ENCODE peak calls at places on chromosomes 1 and 21, in eight cellular contexts. One of them, this sample, is unnamed.

GRCh38 chr1:77970192-77970591 is 8.7 kb downstream of the FUBP1 start:
- DNase-seq in activated naive CD4-positive, alpha-beta T cell: no peak
- DNase-seq in AG04450: no peak
- DNase-seq in NAMALWA: no peak
- DNase-seq in stimulated activated CD8-positive, alpha-beta memory T cell treated with anti-CD3 and anti-CD28 coated beads, Interleukin-2, amount 100 ng/mL, for 48 hours: no peak
- DNase-seq in OCI-M1: no peak
- DNase-seq in NCI-H1694 treated with DMSO at 0.1 percent for 48 hours: no peak
- DNase-seq in LHCN-M2: no peak
- DNase-seq in this sample: no peak

GRCh38 chr1:93016171-93016570 is 54.9 kb upstream of the DIPK1A start:
- DNase-seq in stimulated activated CD8-positive, alpha-beta memory T cell treated with anti-CD3 and anti-CD28 coated beads, Interleukin-2, amount 100 ng/mL, for 48 hours: no peak
- DNase-seq in OCI-M1: no peak
- DNase-seq in activated naive CD4-positive, alpha-beta T cell: no peak
- DNase-seq in NAMALWA: no peak
- DNase-seq in NCI-H1694 treated with DMSO at 0.1 percent for 48 hours: no peak
- DNase-seq in LHCN-M2: peak; percentile 10
- DNase-seq in AG04450: no peak
- DNase-seq in this sample: no peak

GRCh38 chr21:25776440-25776839 is 41.7 kb downstream of the GABPA start:
- DNase-seq in NCI-H1694 treated with DMSO at 0.1 percent for 48 hours: no peak
- DNase-seq in AG04450: no peak
- DNase-seq in NAMALWA: no peak
- DNase-seq in OCI-M1: no peak
- DNase-seq in LHCN-M2: no peak
- DNase-seq in activated naive CD4-positive, alpha-beta T cell: no peak
- DNase-seq in stimulated activated CD8-positive, alpha-beta memory T cell treated with anti-CD3 and anti-CD28 coated beads, Interleukin-2, amount 100 ng/mL, for 48 hours: no peak
- DNase-seq in this sample: no peak

GRCh38 chr1:8004113-8004802 is 21.9 kb downstream of the ERRFI1 start:
- DNase-seq in OCI-M1: no peak
- DNase-seq in AG04450: no peak
- DNase-seq in NCI-H1694 treated with DMSO at 0.1 percent for 48 hours: no peak
- DNase-seq in stimulated activated CD8-positive, alpha-beta memory T cell treated with anti-CD3 and anti-CD28 coated beads, Interleukin-2, amount 100 ng/mL, for 48 hours: no peak
- DNase-seq in activated naive CD4-positive, alpha-beta T cell: no peak
- DNase-seq in LHCN-M2: no peak
- DNase-seq in NAMALWA: no peak
- DNase-seq in this sample: no peak

GRCh38 chr1:230163719-230164118 is 96.7 kb downstream of the GALNT2 start:
- DNase-seq in LHCN-M2: no peak
- DNase-seq in OCI-M1: no peak
- DNase-seq in activated naive CD4-positive, alpha-beta T cell: no peak
- DNase-seq in NAMALWA: no peak
- DNase-seq in stimulated activated CD8-positive, alpha-beta memory T cell treated with anti-CD3 and anti-CD28 coated beads, Interleukin-2, amount 100 ng/mL, for 48 hours: no peak
- DNase-seq in NCI-H1694 treated with DMSO at 0.1 percent for 48 hours: no peak
- DNase-seq in AG04450: no peak
- DNase-seq in this sample: no peak

GRCh38 chr1:35883681-35884155 is 709 bp downstream of the AGO1 start:
- DNase-seq in stimulated activated CD8-positive, alpha-beta memory T cell treated with anti-CD3 and anti-CD28 coated beads, Interleukin-2, amount 100 ng/mL, for 48 hours: peak; percentile 30
- DNase-seq in activated naive CD4-positive, alpha-beta T cell: peak; percentile 16
- DNase-seq in NAMALWA: peak; percentile 50
- DNase-seq in NCI-H1694 treated with DMSO at 0.1 percent for 48 hours: peak; percentile 6
- DNase-seq in LHCN-M2: no peak
- DNase-seq in AG04450: no peak
- DNase-seq in OCI-M1: no peak
- DNase-seq in this sample: peak; percentile 43

GRCh38 chr1:93079685-93080141 is 630 bp downstream of the MTF2 start:
- DNase-seq in activated naive CD4-positive, alpha-beta T cell: no peak
- DNase-seq in NAMALWA: peak; percentile 46
- DNase-seq in stimulated activated CD8-positive, alpha-beta memory T cell treated with anti-CD3 and anti-CD28 coated beads, Interleukin-2, amount 100 ng/mL, for 48 hours: peak; percentile 26
- DNase-seq in LHCN-M2: peak; percentile 5
- DNase-seq in OCI-M1: peak; percentile 61
- DNase-seq in AG04450: no peak
- DNase-seq in NCI-H1694 treated with DMSO at 0.1 percent for 48 hours: no peak
- DNase-seq in this sample: peak; percentile 75

GRCh38 chr1:2003564-2004131 is at the start of gene CFAP74:
- DNase-seq in stimulated activated CD8-positive, alpha-beta memory T cell treated with anti-CD3 and anti-CD28 coated beads, Interleukin-2, amount 100 ng/mL, for 48 hours: peak; percentile 13
- DNase-seq in NCI-H1694 treated with DMSO at 0.1 percent for 48 hours: no peak
- DNase-seq in OCI-M1: peak; percentile 74
- DNase-seq in AG04450: no peak
- DNase-seq in NAMALWA: no peak
- DNase-seq in LHCN-M2: peak; percentile 3
- DNase-seq in activated naive CD4-positive, alpha-beta T cell: no peak
- DNase-seq in this sample: no peak

GRCh38 chr1:87968259-87968955 is 639.7 kb downstream of the LMO4 start:
- DNase-seq in NCI-H1694 treated with DMSO at 0.1 percent for 48 hours: no peak
- DNase-seq in stimulated activated CD8-positive, alpha-beta memory T cell treated with anti-CD3 and anti-CD28 coated beads, Interleukin-2, amount 100 ng/mL, for 48 hours: no peak
- DNase-seq in activated naive CD4-positive, alpha-beta T cell: no peak
- DNase-seq in NAMALWA: no peak
- DNase-seq in AG04450: no peak
- DNase-seq in OCI-M1: no peak
- DNase-seq in LHCN-M2: peak; percentile 25
- DNase-seq in this sample: no peak

GRCh38 chr21:20877976-20878375 is 120.2 kb upstream of the NCAM2 start:
- DNase-seq in stimulated activated CD8-positive, alpha-beta memory T cell treated with anti-CD3 and anti-CD28 coated beads, Interleukin-2, amount 100 ng/mL, for 48 hours: no peak
- DNase-seq in LHCN-M2: no peak
- DNase-seq in NCI-H1694 treated with DMSO at 0.1 percent for 48 hours: no peak
- DNase-seq in NAMALWA: no peak
- DNase-seq in activated naive CD4-positive, alpha-beta T cell: no peak
- DNase-seq in AG04450: no peak
- DNase-seq in OCI-M1: no peak
- DNase-seq in this sample: no peak

GRCh38 chr1:214439352-214440119 is 111.9 kb downstream of the PTPN14 start:
- DNase-seq in LHCN-M2: no peak
- DNase-seq in NCI-H1694 treated with DMSO at 0.1 percent for 48 hours: no peak
- DNase-seq in activated naive CD4-positive, alpha-beta T cell: no peak
- DNase-seq in AG04450: peak; percentile 76
- DNase-seq in OCI-M1: peak; percentile 77
- DNase-seq in stimulated activated CD8-positive, alpha-beta memory T cell treated with anti-CD3 and anti-CD28 coated beads, Interleukin-2, amount 100 ng/mL, for 48 hours: peak; percentile 29
- DNase-seq in NAMALWA: peak; percentile 71
- DNase-seq in this sample: peak; percentile 88

This sample was measured in NB4.